ENCODE peak calls at places on chromosomes 13 and 19, in six cellular contexts. P, U, B, I, F and G are unnamed samples.

GRCh38 chr13:59312776-59313175 is 851.0 kb downstream of the DIAPH3 start:
- DNase-seq in F (no peak), U (no peak), I (no peak), P (no peak), B (no peak), G (no peak)

GRCh38 chr19:57245066-57245465 is 4.6 kb downstream of the ZNF805 start:
- DNase-seq in B (no peak), U (no peak), P (no peak), I (no peak), F (no peak), G (no peak)

GRCh38 chr19:40601061-40601973 is at the start of gene LTBP4:
- DNase-seq in P (no peak), B (no peak), I (peak), F (peak), U (no peak), G (no peak)

GRCh38 chr19:8641908-8642547 is 11.6 kb downstream of the NFILZ start:
- DNase-seq in I (no peak), B (no peak), P (no peak), F (no peak), U (peak), G (no peak)

GRCh38 chr13:28849441-28849840 is 29.3 kb downstream of the MTUS2 start:
- DNase-seq in P (no peak), F (no peak), U (no peak), I (no peak), B (no peak), G (no peak)

GRCh38 chr19:45098521-45099464 is 5.8 kb downstream of the PPP1R37 start:
- DNase-seq in U (no peak), I (peak), F (no peak), P (no peak), B (no peak), G (no peak)

GRCh38 chr13:36858285-36858684 is 39.3 kb downstream of the RFXAP start:
- DNase-seq in P (no peak), B (no peak), I (no peak), F (no peak), U (no peak), G (no peak)

GRCh38 chr13:106418556-106418955 is 116.9 kb downstream of the EFNB2 start:
- DNase-seq in I (no peak), F (no peak), P (no peak), U (no peak), B (no peak), G (no peak)

GRCh38 chr19:17420267-17420924 is 549 bp downstream of the MVB12A start:
- DNase-seq in B (no peak), P (peak), F (peak), I (peak), U (peak), G (peak)

GRCh38 chr13:42312817-42313431 is 41.0 kb downstream of the AKAP11 start:
- DNase-seq in U (no peak), B (no peak), P (no peak), F (no peak), I (no peak), G (no peak)

GRCh38 chr13:108494991-108495661 is 134.3 kb upstream of the MYO16 start:
- DNase-seq in U (no peak), B (no peak), P (no peak), F (no peak), I (no peak), G (no peak)

GRCh38 chr19:44876930-44877530 is 14.0 kb upstream of the TOMM40 start:
- DNase-seq in U (peak), B (no peak), P (no peak), F (no peak), I (no peak), G (no peak)

GRCh38 chr13:25762795-25763377 is 288.9 kb downstream of the SHISA2 start:
- DNase-seq in P (no peak), U (no peak), B (no peak), F (no peak), I (no peak), G (no peak)

GRCh38 chr13:83895994-83896580 is 13.8 kb upstream of the SLITRK1 start:
- DNase-seq in P (no peak), U (no peak), B (no peak), I (no peak), F (no peak), G (no peak)

GRCh38 chr19:41395355-41395754 is 1.8 kb downstream of the EXOSC5 start:
- DNase-seq in P (no peak), U (no peak), B (no peak), I (no peak), F (no peak), G (no peak)

GRCh38 chr19:57263244-57263643 is 17.0 kb upstream of the ZNF460 start:
- DNase-seq in P (no peak), B (no peak), I (no peak), U (no peak), F (no peak), G (no peak)

GRCh38 chr13:113129921-113130750 is 7.5 kb downstream of the F10 start:
- DNase-seq in F (peak), P (no peak), B (no peak), I (no peak), U (no peak), G (no peak)

GRCh38 chr19:2394054-2394668 is 33.2 kb downstream of the TIMM13 start:
- DNase-seq in B (no peak), F (no peak), P (peak), U (no peak), I (no peak), G (no peak)

GRCh38 chr13:41317243-41317642 is 6.2 kb downstream of the NAA16 start:
- DNase-seq in B (no peak), U (no peak), I (no peak), F (no peak), P (no peak), G (no peak)

GRCh38 chr19:33408538-33408937 is 35.0 kb downstream of the CEBPG start:
- DNase-seq in B (no peak), I (no peak), U (no peak), F (no peak), P (no peak), G (no peak)

GRCh38 chr19:1823539-1824251 is 11.6 kb upstream of the ATP8B3 start:
- DNase-seq in P (no peak), I (no peak), F (no peak), B (no peak), U (no peak), G (no peak)